ENCODE peak calls at places on chromosomes 3 and 15, in six cellular contexts. J is activated T-helper 9 cell treated with anti-CD3 and anti-CD28 coated beads, Interleukin-2, amount 50 U/mL, for 16 hours; G is heart right ventricle; D is A673; Z is Right ventricle myocardium superior; Y is amniotic epithelial cell. N is an unnamed sample.

GRCh38 chr3:164679245-164679644 is 399.1 kb downstream of the SI start:
- DNase-seq in J (no peak), G (no peak), D (no peak), Z (no peak), Y (peak; percentile 30), N (no peak)

GRCh38 chr15:77508541-77509505 is 88.1 kb downstream of the HMG20A start:
- DNase-seq in J (no peak), G (peak; percentile 57), D (no peak), Z (peak; percentile 83), Y (no peak), N (no peak)

GRCh38 chr3:185070491-185071335 is 82.1 kb downstream of the C3orf70 start:
- DNase-seq in J (no peak), G (no peak), D (peak; percentile 12), Z (no peak), Y (peak; percentile 27), N (no peak)

GRCh38 chr3:197487911-197488391 is 67.8 kb downstream of the BDH1 start:
- DNase-seq in J (no peak), G (peak; percentile 44), D (no peak), Z (no peak), Y (peak; percentile 92), N (peak; percentile 63)

GRCh38 chr15:70921297-70921696 is 28.7 kb downstream of the LRRC49 start:
- DNase-seq in J (no peak), G (no peak), D (no peak), Z (no peak), Y (no peak), N (no peak)

GRCh38 chr3:184241447-184242296 is 7.1 kb downstream of the ALG3 start:
- DNase-seq in J (no peak), G (no peak), D (no peak), Z (peak; percentile 62), Y (peak; percentile 36), N (no peak)

GRCh38 chr3:76615739-76616138 is 424.2 kb upstream of the ROBO2 start:
- DNase-seq in J (no peak), G (no peak), D (no peak), Z (no peak), Y (no peak), N (no peak)

GRCh38 chr15:43911235-43911661 is 84.4 kb downstream of the WDR76 start:
- DNase-seq in J (no peak), G (peak; percentile 63), D (no peak), Z (peak; percentile 56), Y (peak; percentile 67), N (peak; percentile 91)

GRCh38 chr3:121748638-121749275 is 784 bp downstream of the GOLGB1 start:
- DNase-seq in J (no peak), G (no peak), D (no peak), Z (no peak), Y (no peak), N (no peak)

GRCh38 chr3:30286007-30286669 is 320.3 kb upstream of the TGFBR2 start:
- DNase-seq in J (no peak), G (peak; percentile 86), D (peak; percentile 93), Z (peak; percentile 79), Y (peak; percentile 98), N (peak; percentile 91)

GRCh38 chr3:181719298-181719859 is 7.7 kb downstream of the SOX2 start:
- DNase-seq in J (no peak), G (no peak), D (no peak), Z (no peak), Y (no peak), N (no peak)

GRCh38 chr3:184359610-184360009 is 1.8 kb downstream of the CLCN2 start:
- DNase-seq in J (no peak), G (no peak), D (no peak), Z (no peak), Y (no peak), N (no peak)

GRCh38 chr15:69661871-69662667 is 209.5 kb downstream of the RPLP1 start:
- DNase-seq in J (no peak), G (no peak), D (no peak), Z (no peak), Y (no peak), N (no peak)

GRCh38 chr3:184757010-184757651 is 45.3 kb upstream of the MAGEF1 start:
- DNase-seq in J (no peak), G (peak; percentile 79), D (peak; percentile 50), Z (peak; percentile 74), Y (peak; percentile 87), N (peak; percentile 47)

GRCh38 chr3:4306860-4307259 is 3.7 kb downstream of the SETMAR start:
- DNase-seq in J (no peak), G (no peak), D (no peak), Z (no peak), Y (peak; percentile 58), N (peak; percentile 70)

GRCh38 chr3:123757281-123757940 is 126.7 kb downstream of the MYLK start:
- DNase-seq in J (no peak), G (peak; percentile 30), D (no peak), Z (peak; percentile 84), Y (peak; percentile 74), N (no peak)

GRCh38 chr15:85667491-85668424 is 127.0 kb downstream of the KLHL25 start:
- DNase-seq in J (peak; percentile 37), G (peak; percentile 83), D (peak; percentile 71), Z (no peak), Y (peak; percentile 100), N (peak; percentile 98)

GRCh38 chr3:71305246-71306206 is 278.0 kb downstream of the FOXP1 start:
- DNase-seq in J (peak; percentile 2), G (peak; percentile 42), D (peak; percentile 37), Z (peak; percentile 42), Y (peak; percentile 35), N (no peak)

GRCh38 chr3:109122690-109123089 is 4.8 kb upstream of the MORC1 start:
- DNase-seq in J (no peak), G (no peak), D (no peak), Z (no peak), Y (no peak), N (no peak)

GRCh38 chr15:58182460-58183163 is 44.4 kb downstream of the AQP9 start:
- DNase-seq in J (no peak), G (peak; percentile 14), D (peak; percentile 56), Z (peak; percentile 64), Y (peak; percentile 25), N (peak; percentile 37)

GRCh38 chr3:5022966-5023776 is 43.9 kb downstream of the BHLHE40 start:
- DNase-seq in J (no peak), G (no peak), D (peak; percentile 10), Z (peak; percentile 46), Y (peak; percentile 98), N (peak; percentile 59)

GRCh38 chr15:25742421-25743159 is 120.5 kb downstream of the ATP10A start:
- DNase-seq in J (no peak), G (no peak), D (no peak), Z (no peak), Y (no peak), N (no peak)

GRCh38 chr15:42149493-42150245 is 6.8 kb downstream of the PLA2G4F start:
- DNase-seq in J (no peak), G (no peak), D (no peak), Z (no peak), Y (no peak), N (no peak)

GRCh38 chr15:62469874-62470688 is 305.0 kb upstream of the C2CD4B start:
- DNase-seq in J (no peak), G (peak; percentile 45), D (no peak), Z (peak; percentile 75), Y (peak; percentile 73), N (peak; percentile 75)

GRCh38 chr3:196740476-196741400 is 1.1 kb downstream of the PAK2 start:
- DNase-seq in J (peak; percentile 15), G (peak; percentile 19), D (peak; percentile 61), Z (no peak), Y (peak; percentile 51), N (peak; percentile 31)

GRCh38 chr3:95813261-95813660 is 1001.1 kb upstream of the EPHA6 start:
- DNase-seq in J (no peak), G (no peak), D (no peak), Z (no peak), Y (peak; percentile 71), N (no peak)

GRCh38 chr15:85336870-85337269 is 43.5 kb upstream of the AKAP13 start:
- DNase-seq in J (no peak), G (peak; percentile 73), D (no peak), Z (no peak), Y (no peak), N (no peak)

GRCh38 chr15:46137443-46137842 is 502.6 kb downstream of the SQOR start:
- DNase-seq in J (no peak), G (no peak), D (no peak), Z (no peak), Y (no peak), N (no peak)

GRCh38 chr3:39191103-39191502 is 1.3 kb downstream of the XIRP1 start:
- DNase-seq in J (no peak), G (no peak), D (no peak), Z (no peak), Y (no peak), N (no peak)

GRCh38 chr3:24437326-24437725 is 57.3 kb downstream of the THRB start:
- DNase-seq in J (no peak), G (no peak), D (no peak), Z (no peak), Y (no peak), N (no peak)

GRCh38 chr3:118180853-118181252 is 853.8 kb downstream of the IGSF11 start:
- DNase-seq in J (no peak), G (no peak), D (no peak), Z (no peak), Y (no peak), N (no peak)

GRCh38 chr3:154967090-154967489 is 113.0 kb upstream of the MME start:
- DNase-seq in J (no peak), G (no peak), D (no peak), Z (no peak), Y (peak; percentile 91), N (no peak)

GRCh38 chr3:18124501-18124900 is 300.6 kb downstream of the SATB1 start:
- DNase-seq in J (no peak), G (no peak), D (peak; percentile 12), Z (no peak), Y (no peak), N (peak; percentile 6)

GRCh38 chr15:39188930-39189329 is 391.9 kb upstream of the THBS1 start:
- DNase-seq in J (no peak), G (no peak), D (no peak), Z (no peak), Y (peak; percentile 97), N (peak; percentile 34)

GRCh38 chr3:86814321-86814720 is 176.6 kb downstream of the VGLL3 start:
- DNase-seq in J (no peak), G (no peak), D (no peak), Z (no peak), Y (no peak), N (no peak)

GRCh38 chr3:157174265-157174615 is 14.3 kb upstream of the CCNL1 start:
- DNase-seq in J (no peak), G (no peak), D (no peak), Z (peak; percentile 59), Y (peak; percentile 26), N (peak; percentile 6)

GRCh38 chr15:100111103-100112060 is 230.4 kb downstream of the ADAMTS17 start:
- DNase-seq in J (no peak), G (peak; percentile 74), D (peak; percentile 38), Z (peak; percentile 75), Y (peak; percentile 78), N (peak; percentile 67)